ENCODE peak calls at places on chromosomes 16 and 17, in ten cellular contexts. N is T47D; H is tibial artery; E is activated CD8-positive, alpha-beta memory T cell treated with anti-CD3 and anti-CD28 coated beads for 1 hour; G is progenitor cell of endocrine pancreas; L is LoVo; X is activated CD4-positive, alpha-beta T cell treated with anti-CD3 and anti-CD28 coated beads, Interleukin-2, amount 50 U/mL, for 48 hours; A is mesenteric fat pad; R is T follicular helper cell; Q is OCI-LY7. Z is an unnamed sample.

GRCh38 chr16:67701420-67701819 is 17.7 kb downstream of the GFOD2 start:
- DNase-seq in Q (no peak), A (no peak), G (no peak), X (no peak), L (no peak), H (no peak), N (no peak), E (no peak), R (no peak), Z (no peak)

GRCh38 chr16:84650062-84650991 is 2.0 kb downstream of the KLHL36 start:
- DNase-seq in Q (no peak), L (no peak), X (no peak), H (no peak), A (no peak), R (no peak), E (no peak), G (no peak), N (no peak), Z (peak; percentile 71)

GRCh38 chr16:85051710-85052082 is 24.1 kb downstream of the KIAA0513 start:
- DNase-seq in H (no peak), G (no peak), E (no peak), X (no peak), N (no peak), Q (no peak), L (no peak), R (no peak), A (no peak), Z (no peak)

GRCh38 chr17:64115043-64115698 is 14.8 kb downstream of the ERN1 start:
- DNase-seq in N (no peak), A (no peak), X (no peak), L (no peak), G (no peak), H (no peak), Q (no peak), R (no peak), E (no peak), Z (no peak)

GRCh38 chr17:42276609-42277341 is 584 bp upstream of the STAT5B start:
- DNase-seq in Q (no peak), X (peak; percentile 54), A (peak; percentile 93), H (peak; percentile 82), R (no peak), E (no peak), N (no peak), G (peak; percentile 62), L (no peak), Z (peak; percentile 84)

GRCh38 chr16:14117051-14117450 is 45.9 kb downstream of the MRTFB start:
- DNase-seq in E (no peak), X (no peak), N (no peak), L (no peak), Q (no peak), H (no peak), G (no peak), R (no peak), A (no peak), Z (peak; percentile 8)

GRCh38 chr16:67425581-67425980 is 5.3 kb upstream of the HSD11B2 start:
- DNase-seq in X (no peak), N (no peak), H (no peak), A (no peak), E (no peak), R (no peak), L (no peak), Q (no peak), G (no peak), Z (no peak)

GRCh38 chr17:40663252-40663651 is 1.7 kb downstream of the KRT222 start:
- DNase-seq in A (no peak), Q (no peak), R (no peak), H (no peak), N (no peak), L (no peak), E (no peak), G (no peak), X (no peak), Z (no peak)

GRCh38 chr16:49458656-49459445 is 85.2 kb downstream of the C16orf78 start:
- DNase-seq in L (no peak), N (no peak), X (no peak), H (no peak), Q (no peak), E (no peak), G (no peak), R (no peak), A (peak; percentile 28), Z (no peak)

GRCh38 chr17:45424769-45425124 is 7.9 kb downstream of the ARHGAP27 start:
- DNase-seq in E (no peak), Q (no peak), R (no peak), A (no peak), G (no peak), L (no peak), H (no peak), X (no peak), N (no peak), Z (no peak)

GRCh38 chr17:63439682-63440081 is 6.4 kb downstream of the CYB561 start:
- DNase-seq in E (no peak), L (no peak), G (no peak), A (no peak), X (no peak), R (no peak), Q (no peak), H (no peak), N (no peak), Z (peak; percentile 60)

GRCh38 chr16:48321307-48322036 is 63.7 kb downstream of the SIAH1 start:
- DNase-seq in N (no peak), X (peak; percentile 21), A (no peak), E (no peak), H (no peak), Q (no peak), G (no peak), R (no peak), L (no peak), Z (peak; percentile 30)

GRCh38 chr17:76476736-76477135 is 9.3 kb downstream of the AANAT start:
- DNase-seq in G (no peak), L (no peak), R (no peak), H (no peak), N (no peak), A (no peak), Q (no peak), E (no peak), X (no peak), Z (no peak)

GRCh38 chr17:59714255-59714654 is 6.8 kb downstream of the VMP1 start:
- DNase-seq in A (no peak), R (no peak), G (no peak), X (no peak), E (no peak), N (no peak), L (no peak), Q (no peak), H (no peak), Z (no peak)

GRCh38 chr16:11674001-11674817 is 6.0 kb downstream of the SNN start:
- DNase-seq in X (no peak), R (no peak), H (no peak), G (no peak), Q (no peak), A (no peak), N (no peak), E (no peak), L (no peak), Z (no peak)

GRCh38 chr17:247767-248166 is 66.3 kb upstream of the DOC2B start:
- DNase-seq in H (no peak), Q (no peak), R (no peak), X (no peak), G (no peak), L (no peak), E (no peak), N (no peak), A (peak; percentile 88), Z (no peak)

GRCh38 chr17:75412455-75413317 is 7.2 kb upstream of the GRB2 start:
- DNase-seq in N (peak; percentile 64), Q (peak; percentile 95), L (peak; percentile 65), X (peak; percentile 81), E (peak; percentile 39), A (peak; percentile 68), R (peak; percentile 57), H (peak; percentile 59), G (peak; percentile 51), Z (peak; percentile 71)

GRCh38 chr16:60137891-60138290 is 1403.8 kb upstream of the GOT2 start:
- DNase-seq in A (no peak), Q (no peak), R (no peak), N (no peak), L (no peak), E (no peak), G (no peak), H (no peak), X (no peak), Z (peak; percentile 64)

GRCh38 chr17:58991718-58992331 is 114.9 kb downstream of the TRIM37 start:
- DNase-seq in X (peak; percentile 21), E (no peak), N (no peak), R (no peak), L (no peak), Q (no peak), H (no peak), G (no peak), A (no peak), Z (peak; percentile 85)

GRCh38 chr17:72462396-72462795 is 341.6 kb downstream of the SOX9 start:
- DNase-seq in X (no peak), H (no peak), E (no peak), A (no peak), N (no peak), G (no peak), R (no peak), L (no peak), Q (no peak), Z (no peak)

GRCh38 chr17:4594406-4595349 is 10.3 kb downstream of the SMTNL2 start:
- DNase-seq in Q (peak; percentile 41), X (peak; percentile 48), E (peak; percentile 11), H (no peak), R (no peak), N (no peak), G (peak; percentile 46), L (no peak), A (no peak), Z (no peak)

GRCh38 chr17:62781826-62782225 is 26.3 kb downstream of the MARCHF10 start:
- DNase-seq in L (no peak), R (no peak), A (no peak), H (no peak), X (no peak), G (no peak), E (no peak), Q (no peak), N (no peak), Z (peak; percentile 43)

GRCh38 chr17:9322298-9322697 is 253.3 kb downstream of the STX8 start:
- DNase-seq in R (no peak), Q (no peak), G (no peak), X (no peak), N (no peak), H (no peak), A (no peak), L (no peak), E (no peak), Z (no peak)

GRCh38 chr17:4986951-4987766 is at the start of gene CAMTA2:
- DNase-seq in N (peak; percentile 47), R (peak; percentile 84), Q (peak; percentile 85), H (peak; percentile 94), E (peak; percentile 83), X (peak; percentile 93), L (peak; percentile 78), A (peak; percentile 96), G (peak; percentile 81), Z (peak; percentile 82)

GRCh38 chr16:8712589-8713361 is 38.4 kb downstream of the ABAT start:
- DNase-seq in X (no peak), R (no peak), N (no peak), E (no peak), Q (no peak), A (no peak), H (no peak), G (no peak), L (no peak), Z (no peak)